ENCODE peak calls at places on chromosomes 4 and X, in ten cellular contexts. R, N, X, O, S, Z, J, Q, G and H are unnamed samples.

GRCh38 chrX:71253253-71254091 is 468 bp downstream of the ZMYM3 start:
- DNase-seq in R (peak), N (peak), X (peak), O (no peak), S (peak), Z (peak), J (no peak), Q (no peak), G (no peak), H (no peak)

GRCh38 chr4:156558365-156559025 is 413.1 kb downstream of the PDGFC start:
- DNase-seq in R (no peak), N (no peak), X (no peak), O (no peak), S (no peak), Z (no peak), J (no peak), Q (no peak), G (no peak), H (no peak)

GRCh38 chrX:42028113-42028512 is 104.8 kb upstream of the CASK start:
- DNase-seq in R (no peak), N (no peak), X (no peak), O (no peak), S (no peak), Z (peak), J (no peak), Q (no peak), G (no peak), H (no peak)

GRCh38 chrX:100645106-100645505 is 1.1 kb downstream of the SRPX2 start:
- DNase-seq in R (no peak), N (no peak), X (peak), O (no peak), S (no peak), Z (peak), J (no peak), Q (no peak), G (no peak), H (no peak)

GRCh38 chrX:101904996-101905395 is 26.8 kb downstream of the ZMAT1 start:
- DNase-seq in R (no peak), N (no peak), X (no peak), O (no peak), S (no peak), Z (no peak), J (no peak), Q (no peak), G (no peak), H (no peak)

GRCh38 chr4:152259866-152260265 is 276.0 kb downstream of the FBXW7 start:
- DNase-seq in R (no peak), N (no peak), X (peak), O (no peak), S (no peak), Z (peak), J (no peak), Q (no peak), G (no peak), H (peak)

GRCh38 chrX:55907968-55908607 is 190.5 kb downstream of the RRAGB start:
- DNase-seq in R (peak), N (no peak), X (peak), O (no peak), S (peak), Z (peak), J (no peak), Q (no peak), G (no peak), H (no peak)

GRCh38 chr4:88341227-88342192 is 37.1 kb upstream of the HERC6 start:
- DNase-seq in R (no peak), N (no peak), X (peak), O (no peak), S (no peak), Z (peak), J (peak), Q (no peak), G (peak), H (peak)

GRCh38 chr4:83241132-83241531 is 43.5 kb downstream of the COQ2 start:
- DNase-seq in R (no peak), N (no peak), X (no peak), O (no peak), S (no peak), Z (no peak), J (no peak), Q (no peak), G (no peak), H (no peak)

GRCh38 chr4:151736367-151736766 is 24.4 kb downstream of the GATB start:
- DNase-seq in R (no peak), N (no peak), X (no peak), O (no peak), S (no peak), Z (no peak), J (no peak), Q (no peak), G (no peak), H (no peak)

GRCh38 chrX:31871989-31872388 is 800.1 kb upstream of the FTHL17 start:
- DNase-seq in R (no peak), N (no peak), X (no peak), O (no peak), S (no peak), Z (no peak), J (no peak), Q (no peak), G (no peak), H (peak)

GRCh38 chrX:39809326-39809725 is 288.4 kb downstream of the BCOR start:
- DNase-seq in R (no peak), N (no peak), X (peak), O (no peak), S (no peak), Z (peak), J (no peak), Q (no peak), G (peak), H (no peak)

GRCh38 chrX:13688772-13689518 is at the start of gene RAB9A:
- DNase-seq in R (peak), N (peak), X (peak), O (peak), S (peak), Z (peak), J (peak), Q (peak), G (no peak), H (peak)

GRCh38 chr4:53852343-53852742 is 212.1 kb downstream of the CHIC2 start:
- DNase-seq in R (no peak), N (no peak), X (no peak), O (no peak), S (no peak), Z (no peak), J (no peak), Q (no peak), G (no peak), H (no peak)

GRCh38 chr4:81723044-81723884 is 251.6 kb upstream of the RASGEF1B start:
- DNase-seq in R (no peak), N (no peak), X (no peak), O (no peak), S (no peak), Z (no peak), J (no peak), Q (no peak), G (no peak), H (no peak)

GRCh38 chr4:37793562-37793961 is 32.9 kb upstream of the PGM2 start:
- DNase-seq in R (no peak), N (no peak), X (peak), O (no peak), S (peak), Z (peak), J (no peak), Q (no peak), G (no peak), H (no peak)

GRCh38 chr4:125836597-125837195 is 521.9 kb downstream of the FAT4 start:
- DNase-seq in R (no peak), N (no peak), X (no peak), O (no peak), S (no peak), Z (peak), J (no peak), Q (no peak), G (no peak), H (no peak)

GRCh38 chr4:56218230-56218895 is 168.9 kb downstream of the AASDH start:
- DNase-seq in R (no peak), N (no peak), X (no peak), O (no peak), S (no peak), Z (no peak), J (no peak), Q (no peak), G (no peak), H (no peak)

GRCh38 chrX:79413009-79413408 is 45.9 kb upstream of the ITM2A start:
- DNase-seq in R (no peak), N (no peak), X (peak), O (no peak), S (no peak), Z (no peak), J (no peak), Q (no peak), G (no peak), H (no peak)

GRCh38 chr4:26624042-26624441 is 40.2 kb downstream of the TBC1D19 start:
- DNase-seq in R (no peak), N (no peak), X (no peak), O (no peak), S (no peak), Z (no peak), J (no peak), Q (no peak), G (no peak), H (no peak)

GRCh38 chr4:168796362-168797106 is 213.5 kb downstream of the CBR4 start:
- DNase-seq in R (peak), N (no peak), X (peak), O (no peak), S (no peak), Z (peak), J (no peak), Q (no peak), G (peak), H (peak)

GRCh38 chr4:36753048-36753447 is 471.6 kb downstream of the DTHD1 start:
- DNase-seq in R (no peak), N (no peak), X (no peak), O (no peak), S (no peak), Z (no peak), J (no peak), Q (no peak), G (no peak), H (no peak)

GRCh38 chr4:177964061-177964460 is 521.8 kb upstream of the AGA start:
- DNase-seq in R (no peak), N (no peak), X (no peak), O (no peak), S (no peak), Z (peak), J (no peak), Q (no peak), G (no peak), H (no peak)

GRCh38 chrX:70449457-70449966 is 4.9 kb downstream of the DLG3 start:
- DNase-seq in R (no peak), N (no peak), X (no peak), O (no peak), S (no peak), Z (no peak), J (no peak), Q (no peak), G (no peak), H (no peak)

GRCh38 chr4:40275065-40275464 is 60.1 kb upstream of the CHRNA9 start:
- DNase-seq in R (no peak), N (no peak), X (no peak), O (no peak), S (peak), Z (no peak), J (no peak), Q (no peak), G (no peak), H (no peak)

GRCh38 chr4:130172156-130172555 is 1076.2 kb downstream of the C4orf33 start:
- DNase-seq in R (no peak), N (no peak), X (peak), O (no peak), S (no peak), Z (peak), J (no peak), Q (no peak), G (no peak), H (no peak)

GRCh38 chrX:11641368-11641767 is 24.4 kb downstream of the ARHGAP6 start:
- DNase-seq in R (no peak), N (no peak), X (peak), O (no peak), S (no peak), Z (no peak), J (no peak), Q (no peak), G (no peak), H (no peak)

GRCh38 chr4:84892950-84893349 is 73.5 kb downstream of the WDFY3 start:
- DNase-seq in R (no peak), N (no peak), X (no peak), O (no peak), S (no peak), Z (no peak), J (no peak), Q (no peak), G (no peak), H (no peak)

GRCh38 chrX:7131621-7132020 is 15.9 kb upstream of the STS start:
- DNase-seq in R (peak), N (no peak), X (no peak), O (no peak), S (no peak), Z (no peak), J (no peak), Q (no peak), G (no peak), H (no peak)

GRCh38 chr4:165175879-165176278 is 31.5 kb upstream of the KLHL2 start:
- DNase-seq in R (no peak), N (no peak), X (no peak), O (no peak), S (no peak), Z (no peak), J (no peak), Q (no peak), G (no peak), H (peak)

GRCh38 chr4:152944678-152945320 is 8.7 kb downstream of the FHDC1 start:
- DNase-seq in R (no peak), N (no peak), X (no peak), O (no peak), S (no peak), Z (no peak), J (no peak), Q (no peak), G (no peak), H (no peak)

GRCh38 chr4:105895324-105895608 is at the start of gene NPNT:
- DNase-seq in R (no peak), N (peak), X (no peak), O (no peak), S (no peak), Z (no peak), J (no peak), Q (no peak), G (no peak), H (no peak)

GRCh38 chrX:78104447-78105176 is 564 bp downstream of the PGK1 start:
- DNase-seq in R (peak), N (no peak), X (peak), O (no peak), S (peak), Z (peak), J (peak), Q (no peak), G (no peak), H (peak)

GRCh38 chr4:156790866-156791265 is 180.7 kb downstream of the PDGFC start:
- DNase-seq in R (no peak), N (no peak), X (peak), O (no peak), S (no peak), Z (peak), J (no peak), Q (no peak), G (no peak), H (peak)

GRCh38 chrX:96688789-96689188 is 4.1 kb downstream of the DIAPH2 start:
- DNase-seq in R (no peak), N (no peak), X (no peak), O (no peak), S (no peak), Z (no peak), J (no peak), Q (no peak), G (no peak), H (no peak)

GRCh38 chrX:77346859-77347258 is 100.3 kb upstream of the FGF16 start:
- DNase-seq in R (no peak), N (no peak), X (no peak), O (no peak), S (no peak), Z (no peak), J (no peak), Q (no peak), G (no peak), H (no peak)

GRCh38 chr4:10951306-10951705 is 266.7 kb upstream of the CLNK start:
- DNase-seq in R (no peak), N (no peak), X (peak), O (no peak), S (no peak), Z (peak), J (no peak), Q (no peak), G (no peak), H (no peak)